ENCODE peak calls at places on chromosomes 5 and 9, in eight cellular contexts. R is kidney; C is PC-9; P is right cardiac atrium; H is mammary epithelial cell; T is CD4-positive, CD25-positive, alpha-beta regulatory T cell; I is heart right ventricle; G is neural progenitor cell. B is an unnamed sample.

GRCh38 chr9:69857131-69857530 is 36.5 kb downstream of the CFAP95 start:
- DNase-seq in R (no peak), C (no peak), P (no peak), H (peak), T (no peak), I (no peak), G (no peak), B (no peak)

GRCh38 chr9:459491-460444 is 245.1 kb downstream of the DOCK8 start:
- DNase-seq in R (no peak), C (no peak), P (no peak), H (no peak), T (peak), I (no peak), G (no peak), B (no peak)

GRCh38 chr5:75113354-75113753 is 61.0 kb upstream of the GCNT4 start:
- DNase-seq in R (no peak), C (no peak), P (no peak), H (peak), T (no peak), I (no peak), G (no peak), B (no peak)

GRCh38 chr5:2738700-2739359 is 12.6 kb downstream of the IRX2 start:
- DNase-seq in R (peak), C (no peak), P (no peak), H (no peak), T (no peak), I (no peak), G (no peak), B (no peak)

GRCh38 chr5:142472306-142472951 is 147.6 kb upstream of the SPRY4 start:
- DNase-seq in R (no peak), C (peak), P (no peak), H (peak), T (peak), I (no peak), G (no peak), B (peak)

GRCh38 chr5:124403281-124403680 is 343.2 kb downstream of the ZNF608 start:
- DNase-seq in R (no peak), C (no peak), P (peak), H (no peak), T (no peak), I (no peak), G (no peak), B (no peak)

GRCh38 chr5:59222687-59223511 is 640.0 kb downstream of the RAB3C start:
- DNase-seq in R (no peak), C (peak), P (no peak), H (peak), T (no peak), I (no peak), G (no peak), B (peak)

GRCh38 chr5:21654-22233 is 70.2 kb upstream of the PLEKHG4B start:
- DNase-seq in R (no peak), C (peak), P (no peak), H (peak), T (no peak), I (no peak), G (no peak), B (no peak)

GRCh38 chr5:172868924-172869565 is 35.0 kb downstream of the ERGIC1 start:
- DNase-seq in R (peak), C (peak), P (peak), H (peak), T (no peak), I (peak), G (no peak), B (peak)

GRCh38 chr9:131148966-131149677 is 23.7 kb downstream of the NUP214 start:
- DNase-seq in R (no peak), C (no peak), P (no peak), H (no peak), T (no peak), I (no peak), G (no peak), B (no peak)

GRCh38 chr9:121321039-121321503 is 49.0 kb downstream of the STOM start:
- DNase-seq in R (no peak), C (no peak), P (peak), H (no peak), T (peak), I (no peak), G (no peak), B (no peak)

GRCh38 chr9:98598861-98599260 is 109.9 kb downstream of the GABBR2 start:
- DNase-seq in R (no peak), C (no peak), P (no peak), H (no peak), T (no peak), I (no peak), G (no peak), B (no peak)

GRCh38 chr5:154086641-154087040 is 47.9 kb downstream of the MFAP3 start:
- DNase-seq in R (no peak), C (no peak), P (peak), H (no peak), T (no peak), I (peak), G (no peak), B (no peak)

GRCh38 chr9:4821994-4822544 is 29.3 kb downstream of the RCL1 start:
- DNase-seq in R (no peak), C (no peak), P (no peak), H (no peak), T (peak), I (no peak), G (no peak), B (no peak)

GRCh38 chr5:124744170-124744911 is 2.1 kb downstream of the ZNF608 start:
- DNase-seq in R (peak), C (no peak), P (peak), H (peak), T (no peak), I (peak), G (no peak), B (no peak)

GRCh38 chr9:16001856-16002255 is 449.0 kb downstream of the CCDC171 start:
- DNase-seq in R (no peak), C (no peak), P (no peak), H (no peak), T (no peak), I (no peak), G (no peak), B (no peak)

GRCh38 chr9:118669986-118670385 is 699.2 kb downstream of the BRINP1 start:
- DNase-seq in R (no peak), C (no peak), P (no peak), H (no peak), T (no peak), I (no peak), G (no peak), B (no peak)

GRCh38 chr5:172361566-172362238 is 78.1 kb upstream of the UBTD2 start:
- DNase-seq in R (no peak), C (peak), P (no peak), H (peak), T (peak), I (no peak), G (no peak), B (peak)

DNA sequence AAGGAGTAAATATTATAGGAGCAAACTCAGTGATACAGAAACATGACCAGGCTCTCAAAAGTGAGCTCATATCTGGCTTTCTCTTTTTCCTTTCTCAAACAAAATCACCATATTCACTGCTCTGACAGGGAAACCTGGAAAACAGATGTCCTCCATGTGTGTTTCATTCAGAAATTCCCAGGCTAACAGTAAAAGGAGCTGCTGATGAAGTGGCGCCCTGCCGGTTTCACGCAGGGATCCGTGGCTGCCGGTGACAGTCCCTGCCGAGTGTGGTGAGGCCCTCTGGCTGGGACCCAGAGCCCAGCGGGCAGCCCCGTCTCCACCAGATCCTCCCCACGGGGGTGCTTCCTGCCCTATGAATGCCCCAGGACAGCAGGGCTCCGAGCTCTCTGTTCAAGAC is 208.1 kb downstream of the GNA14 start:
- DNase-seq in R (no peak), C (no peak), P (peak), H (no peak), T (no peak), I (no peak), G (peak), B (peak)
- H3K4me3 ChIP-seq in R (no peak), C (no peak), P (no peak), H (no peak), T (no peak), I (no peak), G (no peak), B (peak)

GRCh38 chr9:112753725-112754124 is 3.2 kb downstream of the SNX30 start:
- DNase-seq in R (no peak), C (peak), P (no peak), H (peak), T (no peak), I (no peak), G (no peak), B (peak)
- H3K27ac ChIP-seq in R (no peak), C (peak), P (no peak), H (peak), T (no peak), I (no peak), G (no peak), B (peak)

DNA sequence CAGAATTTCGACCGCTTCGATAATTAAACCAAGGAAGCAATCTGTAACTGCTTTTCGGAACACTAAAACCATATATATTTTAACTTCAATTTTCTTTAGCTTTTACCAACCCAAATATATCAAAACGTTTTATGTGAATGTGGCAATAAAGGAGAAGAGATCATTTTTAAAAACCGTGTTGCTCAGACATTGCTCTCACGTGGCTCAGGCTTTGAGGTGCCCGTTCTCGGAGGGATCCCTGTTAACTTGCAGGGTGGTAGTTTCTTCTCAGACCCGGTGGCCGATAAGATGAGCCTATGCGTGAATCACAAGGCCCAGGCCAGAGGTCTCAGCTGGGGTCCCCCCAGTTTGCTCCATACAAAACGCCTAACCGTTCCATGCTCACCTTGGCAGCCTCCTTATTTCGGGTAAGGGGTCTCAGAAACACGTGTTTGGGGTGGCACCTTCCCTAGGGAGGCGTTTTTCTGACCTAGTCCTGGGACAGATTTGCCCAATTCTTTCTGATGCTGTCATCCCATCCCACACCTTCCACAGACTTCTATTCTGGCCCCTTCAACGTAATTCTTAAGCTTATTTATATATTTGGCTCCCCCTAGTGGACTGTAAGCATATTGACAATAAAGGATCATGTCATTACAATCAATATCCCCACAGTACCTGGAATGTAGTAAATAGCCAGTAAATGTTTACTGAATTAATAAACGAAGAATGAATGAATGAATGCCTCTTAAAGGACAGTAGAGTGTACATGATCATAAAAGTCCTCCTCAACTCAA is 48.2 kb downstream of the THBS4 start:
- DNase-seq in R (no peak), C (peak), P (peak), H (peak), T (peak), I (no peak), G (peak), B (peak)
- H3K4me3 ChIP-seq in R (peak), C (peak), P (peak), H (peak), T (peak), I (peak), G (no peak), B (peak)

GRCh38 chr5:96932026-96932425 is 3.9 kb upstream of the LNPEP start:
- DNase-seq in R (no peak), C (no peak), P (no peak), H (no peak), T (no peak), I (no peak), G (no peak), B (no peak)

GRCh38 chr5:96935556-96936430 is at the start of gene LNPEP:
- DNase-seq in R (peak), C (peak), P (peak), H (peak), T (peak), I (peak), G (peak), B (peak)

GRCh38 chr5:96934695-96935555 is 955 bp upstream of the LNPEP start:
- DNase-seq in R (peak), C (peak), P (peak), H (peak), T (peak), I (peak), G (peak), B (peak)

GRCh38 chr5:96934291-96934694 is 1.6 kb upstream of the LNPEP start:
- DNase-seq in R (no peak), C (no peak), P (no peak), H (no peak), T (no peak), I (no peak), G (peak), B (no peak)

DNA sequence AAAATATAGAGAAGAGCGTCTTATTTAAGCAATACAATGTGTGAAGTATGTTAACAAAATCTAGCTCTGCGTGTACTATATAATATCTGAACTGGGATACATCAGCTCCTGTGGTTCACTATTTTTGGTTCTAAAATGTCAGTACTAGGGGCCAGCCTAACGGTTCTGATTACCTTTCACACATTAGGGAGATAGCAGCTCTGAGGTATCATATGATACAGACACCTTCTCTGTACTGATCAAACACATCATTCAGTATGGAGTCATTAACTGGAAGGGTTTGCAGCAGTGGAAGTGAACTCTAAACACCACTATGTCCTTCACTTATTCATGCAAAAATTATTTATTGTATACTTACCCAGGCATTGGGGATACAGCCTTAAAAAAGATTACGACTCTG is 2.1 kb upstream of the LNPEP start:
- DNase-seq in R (no peak), C (no peak), P (no peak), H (no peak), T (no peak), I (no peak), G (no peak), B (no peak)
- H3K27ac ChIP-seq in R (peak), C (peak), P (peak), H (peak), T (peak), I (peak), G (no peak), B (peak)

GRCh38 chr5:179617930-179618329 is 5.5 kb downstream of the HNRNPH1 start:
- DNase-seq in R (no peak), C (no peak), P (no peak), H (no peak), T (no peak), I (no peak), G (no peak), B (no peak)
- H3K4me3 ChIP-seq in R (no peak), C (no peak), P (no peak), H (no peak), T (peak), I (no peak), G (no peak), B (no peak)

GRCh38 chr9:35868972-35869371 is 1.2 kb downstream of the OR13J1 start:
- DNase-seq in R (no peak), C (no peak), P (no peak), H (no peak), T (no peak), I (no peak), G (no peak), B (no peak)
- H3K27ac ChIP-seq in R (no peak), C (no peak), P (no peak), H (no peak), T (no peak), I (no peak), G (no peak), B (no peak)

DNA sequence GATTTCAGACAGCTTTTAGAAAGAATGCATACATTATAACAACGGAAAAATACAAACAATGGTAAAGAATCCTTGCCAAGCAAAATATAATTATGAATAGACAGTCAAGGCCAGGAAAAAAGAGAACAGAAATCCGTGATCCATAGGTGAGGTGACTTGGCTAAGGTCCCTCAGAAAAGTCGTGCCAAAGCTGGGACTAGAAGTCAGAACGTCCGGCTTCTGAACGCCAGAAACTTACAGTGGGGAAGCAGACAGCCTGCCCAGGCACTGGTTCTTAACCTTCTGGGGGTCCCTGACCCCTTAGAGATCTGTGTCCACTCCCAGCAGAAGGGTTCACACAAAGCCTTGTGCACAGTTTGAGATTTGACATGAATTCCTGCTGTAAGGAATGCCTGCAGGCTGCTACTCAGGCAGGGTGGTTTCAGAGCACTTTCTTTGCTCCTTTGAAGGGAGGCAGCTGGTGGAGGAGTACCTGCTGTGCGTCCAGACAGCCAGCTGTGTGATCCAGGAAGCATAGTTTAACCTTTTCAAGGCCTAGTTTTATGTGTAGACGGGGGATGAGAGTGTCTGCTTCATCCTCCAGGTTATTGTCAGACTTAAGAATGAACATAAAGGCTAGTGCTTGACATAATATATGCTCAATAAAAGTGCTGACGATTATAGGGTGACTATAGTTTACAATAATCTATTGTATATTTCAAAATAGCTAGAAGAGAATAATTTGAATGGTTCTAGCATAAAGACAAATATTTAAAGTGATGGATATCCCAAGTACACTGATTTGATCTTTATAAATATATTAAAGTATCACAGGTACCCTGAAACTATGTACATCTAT is 852 bp downstream of the ARHGEF37 start:
- DNase-seq in R (no peak), C (no peak), P (no peak), H (peak), T (no peak), I (no peak), G (peak), B (no peak)
- H3K4me3 ChIP-seq in R (peak), C (peak), P (peak), H (peak), T (peak), I (peak), G (peak), B (peak)

GRCh38 chr5:144004751-144005150 is 165.7 kb downstream of the YIPF5 start:
- DNase-seq in R (no peak), C (no peak), P (no peak), H (peak), T (no peak), I (no peak), G (no peak), B (no peak)
- H3K27ac ChIP-seq in R (no peak), C (no peak), P (no peak), H (no peak), T (no peak), I (no peak), G (no peak), B (no peak)

GRCh38 chr5:170296036-170296934 is 1.3 kb downstream of the LCP2 start:
- DNase-seq in R (no peak), C (no peak), P (no peak), H (no peak), T (no peak), I (no peak), G (no peak), B (no peak)
- H3K4me3 ChIP-seq in R (peak), C (no peak), P (peak), H (no peak), T (peak), I (peak), G (no peak), B (no peak)

B was measured in osteoblast.